ENCODE peak calls at places on chromosome 11, in seven cellular contexts. R is IMR-90, L is mesendoderm, E is H9, G is neuronal stem cell, P is mesenchymal stem cell, M is trophoblast cell. I is an unnamed sample.

GRCh38 chr11:61627831-61628753 is 47.2 kb upstream of the SYT7 start:
- DNase-seq in R (peak), L (peak), E (peak), G (peak), P (peak), M (peak), I (no peak)

GRCh38 chr11:102186836-102187235 is 76.6 kb downstream of the YAP1 start:
- DNase-seq in R (no peak), L (no peak), E (no peak), G (peak), P (peak), M (no peak), I (no peak)

GRCh38 chr11:257766-258493 is 20.3 kb upstream of the NLRP6 start:
- DNase-seq in R (no peak), L (no peak), E (no peak), G (no peak), P (no peak), M (no peak), I (no peak)

GRCh38 chr11:1531418-1531817 is 40.7 kb downstream of the DUSP8 start:
- DNase-seq in R (no peak), L (no peak), E (no peak), G (no peak), P (no peak), M (no peak), I (no peak)

GRCh38 chr11:78802058-78802633 is 227.5 kb upstream of the NARS2 start:
- DNase-seq in R (no peak), L (peak), E (no peak), G (no peak), P (peak), M (peak), I (no peak)

GRCh38 chr11:69102732-69103615 is 52.8 kb upstream of the SMIM38 start:
- DNase-seq in R (no peak), L (peak), E (no peak), G (no peak), P (peak), M (no peak), I (no peak)

GRCh38 chr11:117230286-117230961 is 1.4 kb downstream of the PCSK7 start:
- DNase-seq in R (peak), L (no peak), E (no peak), G (no peak), P (no peak), M (no peak), I (no peak)

GRCh38 chr11:8841899-8842298 is 69.1 kb upstream of the AKIP1 start:
- DNase-seq in R (peak), L (no peak), E (no peak), G (no peak), P (peak), M (no peak), I (no peak)

GRCh38 chr11:2578006-2578933 is 121.5 kb downstream of the KCNQ1OT1 start:
- DNase-seq in R (no peak), L (no peak), E (peak), G (no peak), P (no peak), M (no peak), I (no peak)

GRCh38 chr11:65003282-65003681 is 6.5 kb upstream of the BATF2 start:
- DNase-seq in R (peak), L (peak), E (peak), G (no peak), P (peak), M (no peak), I (no peak)

GRCh38 chr11:34269031-34269430 is 88.8 kb downstream of the ABTB2 start:
- DNase-seq in R (no peak), L (no peak), E (no peak), G (no peak), P (no peak), M (no peak), I (no peak)

GRCh38 chr11:79404325-79404724 is 36.5 kb downstream of the TENM4 start:
- DNase-seq in R (peak), L (no peak), E (no peak), G (no peak), P (peak), M (no peak), I (no peak)

GRCh38 chr11:133163463-133164419 is 368.6 kb downstream of the OPCML start:
- DNase-seq in R (peak), L (peak), E (peak), G (peak), P (no peak), M (no peak), I (no peak)

GRCh38 chr11:109729761-109730160 is 307.8 kb downstream of the C11orf87 start:
- DNase-seq in R (no peak), L (no peak), E (no peak), G (no peak), P (no peak), M (no peak), I (no peak)

GRCh38 chr11:24588075-24588474 is 91.2 kb downstream of the LUZP2 start:
- DNase-seq in R (peak), L (no peak), E (no peak), G (no peak), P (peak), M (no peak), I (no peak)

GRCh38 chr11:72782081-72782920 is 11.5 kb downstream of the STARD10 start:
- DNase-seq in R (no peak), L (peak), E (peak), G (no peak), P (no peak), M (peak), I (peak)

GRCh38 chr11:123478352-123478986 is 48.4 kb downstream of the GRAMD1B start:
- DNase-seq in R (peak), L (peak), E (peak), G (peak), P (peak), M (peak), I (peak)

GRCh38 chr11:32173435-32173834 is 82.6 kb downstream of the RCN1 start:
- DNase-seq in R (peak), L (peak), E (peak), G (peak), P (peak), M (peak), I (peak)

GRCh38 chr11:76919887-76920746 is 59.4 kb downstream of the ACER3 start:
- DNase-seq in R (peak), L (peak), E (peak), G (peak), P (peak), M (peak), I (peak)

GRCh38 chr11:35905901-35906661 is 37.8 kb upstream of the LDLRAD3 start:
- DNase-seq in R (peak), L (no peak), E (no peak), G (no peak), P (no peak), M (no peak), I (no peak)

GRCh38 chr11:12179019-12179418 is 68.6 kb downstream of the MICAL2 start:
- DNase-seq in R (no peak), L (no peak), E (no peak), G (no peak), P (no peak), M (no peak), I (peak)

GRCh38 chr11:80593981-80594380 is 1153.2 kb upstream of the TENM4 start:
- DNase-seq in R (peak), L (peak), E (no peak), G (no peak), P (peak), M (peak), I (no peak)

GRCh38 chr11:114318361-114318760 is 22.2 kb downstream of the NNMT start:
- DNase-seq in R (no peak), L (no peak), E (no peak), G (no peak), P (no peak), M (no peak), I (no peak)

GRCh38 chr11:2672553-2673249 is 27.1 kb downstream of the KCNQ1OT1 start:
- DNase-seq in R (no peak), L (no peak), E (peak), G (no peak), P (no peak), M (no peak), I (peak)

GRCh38 chr11:61297741-61298140 is 2.6 kb upstream of the VWCE start:
- DNase-seq in R (peak), L (no peak), E (no peak), G (no peak), P (peak), M (peak), I (no peak)

GRCh38 chr11:64472593-64473455 is 113.9 kb downstream of the RPS6KA4 start:
- DNase-seq in R (no peak), L (no peak), E (no peak), G (no peak), P (no peak), M (no peak), I (no peak)

GRCh38 chr11:70846781-70847400 is 405.5 kb downstream of the SHANK2 start:
- DNase-seq in R (no peak), L (no peak), E (no peak), G (no peak), P (no peak), M (no peak), I (no peak)

GRCh38 chr11:130055637-130056036 is 14.1 kb upstream of the APLP2 start:
- DNase-seq in R (no peak), L (no peak), E (no peak), G (no peak), P (no peak), M (peak), I (no peak)

GRCh38 chr11:2777871-2778629 is 78.3 kb upstream of the KCNQ1OT1 start:
- DNase-seq in R (no peak), L (no peak), E (peak), G (no peak), P (no peak), M (no peak), I (no peak)

GRCh38 chr11:110908401-110909106 is 196.3 kb upstream of the ARHGAP20 start:
- DNase-seq in R (peak), L (peak), E (no peak), G (no peak), P (peak), M (peak), I (no peak)

DNA sequence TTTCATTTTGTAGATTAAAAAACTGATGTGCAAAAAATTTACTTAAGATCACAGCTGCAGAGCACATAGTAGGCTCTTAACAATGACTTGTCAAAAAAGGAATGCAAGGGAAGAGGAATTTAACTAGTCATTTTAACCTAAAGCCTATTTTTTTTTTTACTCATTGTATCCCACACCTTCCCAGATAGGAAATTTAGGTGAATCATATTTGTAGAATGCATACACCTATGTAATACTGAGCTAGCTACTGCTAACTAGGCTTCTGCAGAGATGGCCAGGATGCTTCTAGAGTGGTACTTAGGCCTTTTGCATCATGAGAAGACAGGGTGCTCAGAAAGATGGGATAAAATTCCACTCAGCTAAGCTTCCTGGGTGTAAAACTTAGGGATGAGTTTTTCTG is 387.3 kb downstream of the AASDHPPT start:
- DNase-seq in R (no peak), L (no peak), E (no peak), G (no peak), P (no peak), M (no peak), I (no peak)
- H3K18ac ChIP-seq in R (no peak), L (peak), E (no peak), G (no peak), P (peak), M (no peak), I (no peak)

GRCh38 chr11:103418014-103418413 is 308.8 kb downstream of the DYNC2H1 start:
- DNase-seq in R (no peak), L (no peak), E (no peak), G (no peak), P (no peak), M (no peak), I (no peak)

DNA sequence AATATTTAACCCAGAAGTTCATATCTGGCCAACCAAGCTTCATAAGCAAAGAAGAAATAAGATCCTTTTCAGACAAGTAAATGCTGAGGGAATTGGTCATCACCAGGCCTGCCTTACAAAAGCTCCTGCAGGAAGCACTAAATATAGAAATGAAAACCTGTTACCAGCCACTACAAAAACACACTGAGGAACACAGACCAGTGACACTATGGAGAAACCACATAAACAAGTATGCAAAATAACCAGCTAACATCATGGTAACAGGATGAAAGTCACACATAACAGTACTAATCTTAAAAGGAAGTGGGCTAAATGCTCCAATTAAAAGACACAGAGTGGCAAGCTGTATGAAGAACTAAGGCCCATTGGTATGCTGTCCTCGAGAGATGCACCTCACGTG is 311.4 kb downstream of the DYNC2H1 start:
- DNase-seq in R (peak), L (no peak), E (no peak), G (no peak), P (peak), M (no peak), I (no peak)
- H3K18ac ChIP-seq in R (no peak), L (no peak), E (no peak), G (no peak), P (no peak), M (no peak), I (no peak)

DNA sequence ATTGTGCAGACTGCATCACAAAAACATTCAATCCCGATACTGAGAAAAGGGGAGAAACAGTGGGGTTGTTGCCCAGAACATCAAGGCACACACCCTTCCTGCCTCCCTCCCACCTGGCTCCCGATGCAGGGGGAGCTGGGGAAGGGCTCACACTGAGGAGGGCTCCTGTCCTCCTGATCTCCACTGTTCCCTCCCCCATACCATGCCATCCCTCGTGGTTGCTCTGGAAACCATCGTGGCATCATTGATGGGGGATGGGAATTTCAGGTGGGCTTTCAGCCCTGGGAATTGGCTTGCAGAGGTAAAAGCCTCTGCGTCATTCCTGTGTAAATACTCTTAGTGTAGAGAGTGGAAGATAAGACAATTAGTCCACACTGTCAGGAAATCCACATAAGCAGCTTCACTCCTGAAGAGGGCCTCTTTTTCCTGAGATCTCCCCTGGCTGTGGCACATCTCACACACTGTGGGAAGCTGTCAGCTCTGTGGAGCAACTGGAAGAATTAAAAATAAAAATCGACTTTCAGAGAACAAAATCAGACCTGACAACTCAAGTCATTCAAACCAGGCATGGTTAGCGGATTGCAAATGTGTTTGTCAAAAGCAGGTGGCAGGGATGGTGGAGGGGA is 176.0 kb downstream of the CHST1 start:
- DNase-seq in R (no peak), L (peak), E (no peak), G (no peak), P (no peak), M (no peak), I (no peak)
- H3K18ac ChIP-seq in R (no peak), L (no peak), E (no peak), G (no peak), P (no peak), M (no peak), I (no peak)

GRCh38 chr11:6263664-6264063 is 4.0 kb downstream of the CCKBR start:
- DNase-seq in R (no peak), L (no peak), E (no peak), G (no peak), P (no peak), M (no peak), I (no peak)

GRCh38 chr11:6260207-6260726 is 629 bp downstream of the CCKBR start:
- DNase-seq in R (no peak), L (no peak), E (no peak), G (no peak), P (no peak), M (no peak), I (no peak)

GRCh38 chr11:6258141-6258540 is 1.5 kb upstream of the CCKBR start:
- DNase-seq in R (no peak), L (no peak), E (peak), G (no peak), P (no peak), M (no peak), I (no peak)

GRCh38 chr11:6258571-6258998 is 1.1 kb upstream of the CCKBR start:
- DNase-seq in R (no peak), L (peak), E (peak), G (peak), P (peak), M (no peak), I (no peak)

GRCh38 chr11:6259638-6260019 is at the start of gene CCKBR:
- DNase-seq in R (no peak), L (no peak), E (peak), G (peak), P (no peak), M (no peak), I (no peak)
- H3K18ac ChIP-seq in R (no peak), L (peak), E (peak), G (peak), P (no peak), M (peak), I (no peak)

DNA sequence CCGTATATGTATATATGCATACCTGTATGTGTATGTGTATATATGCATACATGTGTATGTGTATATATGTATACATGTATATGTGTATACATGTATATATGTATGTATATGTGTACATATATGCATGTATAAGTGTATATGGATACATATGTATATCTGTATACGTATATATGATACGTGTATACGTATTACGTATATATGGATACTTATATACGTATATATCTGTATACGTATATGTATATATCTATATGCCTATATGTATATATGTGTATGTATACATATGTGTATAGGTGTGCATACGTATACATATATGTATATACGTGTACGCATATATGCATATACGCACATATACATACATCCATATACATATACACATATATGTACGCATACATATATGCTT is 681.6 kb upstream of the ANO3 start:
- DNase-seq in R (no peak), L (no peak), E (no peak), G (no peak), P (no peak), M (no peak), I (no peak)
- H3K18ac ChIP-seq in R (no peak), L (no peak), E (no peak), G (no peak), P (no peak), M (no peak), I (no peak)